ENCODE peak calls at places on chromosomes 5 and 9, in four cellular contexts. B is fibroblast of lung, T is mammary epithelial cell, Q is MM.1S. C is an unnamed sample.

GRCh38 chr5:65796917-65797316 is 74.9 kb downstream of the NLN start:
- DNase-seq in B (no peak), T (no peak), Q (no peak), C (no peak)

GRCh38 chr5:27010646-27011045 is 27.7 kb downstream of the CDH9 start:
- DNase-seq in B (no peak), T (no peak), Q (no peak), C (no peak)

GRCh38 chr5:138180183-138180782 is 1.4 kb downstream of the KIF20A start:
- DNase-seq in B (peak), T (peak), Q (peak), C (peak)

GRCh38 chr5:132259061-132259851 is 1.8 kb downstream of the PDLIM4 start:
- DNase-seq in B (peak), T (peak), Q (no peak), C (no peak)

GRCh38 chr5:172188893-172189692 is 1.1 kb upstream of the STK10 start:
- DNase-seq in B (no peak), T (no peak), Q (no peak), C (no peak)

GRCh38 chr5:149561848-149562247 is 10.6 kb upstream of the CSNK1A1 start:
- DNase-seq in B (peak), T (peak), Q (peak), C (peak)

GRCh38 chr5:68331202-68332108 is 115.9 kb downstream of the PIK3R1 start:
- DNase-seq in B (peak), T (peak), Q (no peak), C (no peak)

GRCh38 chr5:54774281-54775171 is 210.9 kb downstream of the ESM1 start:
- DNase-seq in B (peak), T (no peak), Q (no peak), C (no peak)

GRCh38 chr9:122197334-122197872 is 31.4 kb downstream of the LHX6 start:
- DNase-seq in B (no peak), T (no peak), Q (no peak), C (no peak)
- TF ChIP-seq EZH2 in B (no peak), T (no peak), Q (no peak), C (no peak)

GRCh38 chr5:158084292-158084691 is 225.3 kb upstream of the CLINT1 start:
- DNase-seq in B (peak), T (peak), Q (no peak), C (no peak)
- TF ChIP-seq CTCF in B (no peak), T (no peak), Q (no peak), C (no peak)

DNA sequence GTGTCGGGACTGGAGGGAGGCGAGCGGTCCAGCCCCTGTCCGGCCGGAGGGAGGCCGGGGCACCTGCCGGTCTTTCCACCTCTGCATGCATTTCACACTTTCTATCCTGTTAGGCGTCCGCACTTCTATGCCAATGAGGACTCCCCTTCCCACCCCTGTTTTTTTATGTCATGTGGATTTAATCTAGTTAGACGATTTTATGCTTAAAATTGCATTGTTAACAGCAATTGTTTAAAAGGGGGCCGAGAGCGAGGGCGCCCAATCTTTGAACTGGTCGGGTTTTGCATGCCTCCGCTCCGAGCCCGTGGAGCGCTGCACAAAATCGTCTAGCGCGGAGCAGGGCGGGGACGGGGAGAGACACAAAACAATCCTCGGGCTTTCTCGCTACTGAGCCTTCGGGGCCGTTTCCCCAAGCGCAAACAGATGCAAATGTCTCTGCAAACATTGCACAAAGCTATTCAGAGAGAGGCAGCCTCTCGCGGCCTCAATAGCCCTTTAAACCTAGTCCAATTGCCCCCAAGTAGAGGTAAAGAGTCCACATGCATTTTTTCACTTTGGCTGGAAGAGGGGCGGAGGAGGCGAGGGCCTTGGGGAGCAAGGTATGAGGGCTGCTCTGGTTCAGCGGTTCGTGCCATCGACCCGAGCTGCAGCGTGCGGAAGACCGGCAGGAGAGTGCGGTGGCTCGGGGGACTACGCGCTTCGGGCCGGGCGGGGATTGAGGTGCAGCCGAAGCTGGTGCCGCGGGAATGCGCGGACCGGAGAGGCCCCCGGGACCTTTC is 37.5 kb upstream of the TIFAB start:
- DNase-seq in B (peak), T (no peak), Q (no peak), C (no peak)
- TF ChIP-seq EZH2 in B (no peak), T (no peak), Q (no peak), C (no peak)

GRCh38 chr5:163916376-163916775 is 411.0 kb downstream of the MAT2B start:
- DNase-seq in B (peak), T (no peak), Q (peak), C (no peak)

GRCh38 chr5:163915481-163915961 is 410.1 kb downstream of the MAT2B start:
- DNase-seq in B (peak), T (no peak), Q (peak), C (no peak)

GRCh38 chr5:163912023-163912422 is 406.6 kb downstream of the MAT2B start:
- DNase-seq in B (no peak), T (no peak), Q (no peak), C (no peak)

GRCh38 chr5:163914911-163915310 is 409.5 kb downstream of the MAT2B start:
- DNase-seq in B (no peak), T (no peak), Q (no peak), C (no peak)

GRCh38 chr5:163913548-163913947 is 408.1 kb downstream of the MAT2B start:
- DNase-seq in B (peak), T (no peak), Q (no peak), C (no peak)
- TF ChIP-seq CTCF in B (peak), T (peak), Q (no peak), C (no peak)